ENCODE peak calls at places on chromosomes 7 and 10, in five cellular contexts. A is HFF-Myc; P is activated CD4-positive, alpha-beta T cell treated with anti-CD3 and anti-CD28 coated beads, Interleukin-2, amount 50 U/mL, for 1 hour; M is A172; B is HFFc6. H is an unnamed sample.
A peak's percentile ranks its signal among the peaks of the same experiment; 100 is the strongest.

GRCh38 chr7:42770106-42770505 is 141.8 kb downstream of the C7orf25 start:
- DNase-seq in M (peak; percentile 75), B (no peak), A (no peak), P (no peak), H (no peak)

GRCh38 chr10:44963772-44964633 is 4.4 kb downstream of the RASSF4 start:
- DNase-seq in A (no peak), M (peak; percentile 60), B (no peak), P (no peak), H (no peak)

GRCh38 chr10:12638103-12638502 is 288.8 kb downstream of the CAMK1D start:
- DNase-seq in B (no peak), P (no peak), A (peak; percentile 63), M (peak; percentile 34), H (no peak)

GRCh38 chr7:98163704-98164478 is 47.3 kb upstream of the BHLHA15 start:
- DNase-seq in P (no peak), B (peak; percentile 97), M (peak; percentile 72), A (no peak), H (no peak)

GRCh38 chr7:149293338-149293737 is 31.3 kb downstream of the ZNF783 start:
- DNase-seq in A (no peak), B (no peak), M (no peak), P (no peak), H (no peak)

GRCh38 chr10:48448796-48449195 is 142.3 kb downstream of the MAPK8 start:
- DNase-seq in A (no peak), B (peak; percentile 81), M (peak; percentile 60), P (no peak), H (no peak)

GRCh38 chr7:73394416-73394815 is 39.2 kb upstream of the FZD9 start:
- DNase-seq in A (no peak), P (no peak), M (peak; percentile 30), B (no peak), H (no peak)

GRCh38 chr10:70786799-70787415 is 1.7 kb upstream of the TBATA start:
- DNase-seq in B (no peak), M (no peak), P (no peak), A (no peak), H (no peak)

GRCh38 chr10:32692174-32692573 is 246.2 kb downstream of the CCDC7 start:
- DNase-seq in A (no peak), P (no peak), B (peak; percentile 66), M (peak; percentile 91), H (peak; percentile 96)

GRCh38 chr7:135774284-135774683 is 25.7 kb upstream of the FAM180A start:
- DNase-seq in A (peak; percentile 58), M (peak; percentile 54), P (no peak), B (peak; percentile 54), H (no peak)

GRCh38 chr7:128227246-128227645 is 13.8 kb upstream of the LEP start:
- DNase-seq in M (no peak), A (no peak), B (no peak), P (no peak), H (no peak)

GRCh38 chr10:72077275-72077990 is 10.9 kb downstream of the SPOCK2 start:
- DNase-seq in P (no peak), A (no peak), B (no peak), M (no peak), H (no peak)

GRCh38 chr7:74364061-74364460 is 74.9 kb downstream of the CLIP2 start:
- DNase-seq in A (no peak), P (no peak), B (peak; percentile 11), M (no peak), H (no peak)

GRCh38 chr10:5576154-5576748 is 51.5 kb downstream of the CALML3 start:
- DNase-seq in P (no peak), A (no peak), B (no peak), M (no peak), H (no peak)

GRCh38 chr7:150949564-150949963 is 28.6 kb downstream of the KCNH2 start:
- DNase-seq in P (no peak), M (no peak), A (no peak), B (no peak), H (peak; percentile 14)

GRCh38 chr7:135158874-135159273 is 11.0 kb downstream of the TMEM140 start:
- DNase-seq in B (no peak), P (no peak), A (no peak), M (no peak), H (no peak)

GRCh38 chr7:143437568-143437967 is 5.7 kb upstream of the TAS2R60 start:
- DNase-seq in B (no peak), P (no peak), A (no peak), M (no peak), H (no peak)

GRCh38 chr7:27693794-27694193 is 31.1 kb upstream of the HIBADH start:
- DNase-seq in M (no peak), P (no peak), A (no peak), B (no peak), H (peak; percentile 87)

GRCh38 chr10:1240341-1240775 is 184.2 kb downstream of the WDR37 start:
- DNase-seq in M (peak; percentile 64), A (no peak), P (no peak), B (no peak), H (no peak)